ENCODE peak calls at places on chromosomes 16 and 17, in five cellular contexts. V is activated CD8-positive, alpha-beta T cell treated with anti-CD3 and anti-CD28 coated beads, Interleukin-2, amount 10 ng/mL, durations not matched to agents 7 days and 5 days; C is effector memory CD8-positive, alpha-beta T cell; M is Right ventricle myocardium inferior; Y is stimulated activated effector memory CD8-positive, alpha-beta T cell treated with anti-CD3 and anti-CD28 coated beads, Interleukin-12 subunit alpha, Interleukin-12 subunit beta, amount 100 ng/mL, for 72 hours. J is an unnamed sample.

GRCh38 chr16:69596801-69597200 is 31.0 kb downstream of the NFAT5 start:
- ATAC-seq in V (no peak), Y (no peak), M (no peak), C (no peak), J (no peak)

GRCh38 chr17:4340914-4341615 is 25.4 kb downstream of the UBE2G1 start:
- ATAC-seq in M (peak), V (no peak), Y (peak), C (no peak), J (peak)

GRCh38 chr17:61805399-61805798 is 57.9 kb downstream of the BRIP1 start:
- ATAC-seq in M (no peak), Y (no peak), C (no peak), V (no peak), J (no peak)

GRCh38 chr17:30380106-30380420 is 1.3 kb downstream of the CPD start:
- ATAC-seq in C (no peak), Y (peak), M (no peak), V (no peak), J (peak)

GRCh38 chr17:45739786-45740185 is 44.3 kb upstream of the CRHR1 start:
- ATAC-seq in Y (no peak), V (no peak), M (no peak), C (no peak), J (no peak)

GRCh38 chr16:67807148-67807682 is 526 bp downstream of the TSNAXIP1 start:
- ATAC-seq in Y (no peak), M (no peak), C (no peak), V (no peak), J (no peak)

GRCh38 chr17:59851431-59852375 is 41.0 kb downstream of the TUBD1 start:
- ATAC-seq in C (no peak), M (no peak), V (no peak), Y (no peak), J (no peak)

GRCh38 chr17:17831208-17832039 is 5.4 kb downstream of the SREBF1 start:
- ATAC-seq in Y (no peak), M (no peak), C (no peak), V (no peak), J (no peak)

GRCh38 chr17:73359987-73360410 is 48.2 kb upstream of the CDC42EP4 start:
- ATAC-seq in C (no peak), Y (no peak), M (peak), V (no peak), J (no peak)

GRCh38 chr17:61221597-61222471 is 177.8 kb upstream of the TBX2 start:
- ATAC-seq in Y (peak), C (peak), M (no peak), V (peak), J (peak)